ENCODE peak calls at places on chromosomes 5 and 9, in eight cellular contexts. One of them, this sample, is unnamed.

GRCh38 chr9:97563458-97564135 is 62.1 kb downstream of the TMOD1 start:
- DNase-seq in endothelial cell of umbilical vein: peak; percentile 84
- DNase-seq in adipocyte: no peak
- DNase-seq in stimulated activated CD8-positive, alpha-beta memory T cell treated with anti-CD3 and anti-CD28 coated beads, Interleukin-7, amount 100 ng/mL, for 48 hours: no peak
- DNase-seq in stimulated activated CD4-positive, alpha-beta T cell treated with anti-CD3 and anti-CD28 coated beads, Interleukin-12 subunit alpha, Interleukin-12 subunit beta, amount 100 ng/mL, for 4 hours: no peak
- DNase-seq in germinal center: no peak
- DNase-seq in transverse colon: no peak
- DNase-seq in H9: peak; percentile 12
- DNase-seq in this sample: no peak

GRCh38 chr9:107932601-107933000 is 443.0 kb upstream of the KLF4 start:
- DNase-seq in stimulated activated CD4-positive, alpha-beta T cell treated with anti-CD3 and anti-CD28 coated beads, Interleukin-12 subunit alpha, Interleukin-12 subunit beta, amount 100 ng/mL, for 4 hours: no peak
- DNase-seq in germinal center: no peak
- DNase-seq in adipocyte: peak; percentile 13
- DNase-seq in stimulated activated CD8-positive, alpha-beta memory T cell treated with anti-CD3 and anti-CD28 coated beads, Interleukin-7, amount 100 ng/mL, for 48 hours: no peak
- DNase-seq in endothelial cell of umbilical vein: no peak
- DNase-seq in H9: no peak
- DNase-seq in transverse colon: no peak
- DNase-seq in this sample: no peak

GRCh38 chr5:118243613-118244012 is 744.7 kb downstream of the DTWD2 start:
- DNase-seq in H9: no peak
- DNase-seq in adipocyte: no peak
- DNase-seq in stimulated activated CD8-positive, alpha-beta memory T cell treated with anti-CD3 and anti-CD28 coated beads, Interleukin-7, amount 100 ng/mL, for 48 hours: no peak
- DNase-seq in endothelial cell of umbilical vein: no peak
- DNase-seq in stimulated activated CD4-positive, alpha-beta T cell treated with anti-CD3 and anti-CD28 coated beads, Interleukin-12 subunit alpha, Interleukin-12 subunit beta, amount 100 ng/mL, for 4 hours: no peak
- DNase-seq in transverse colon: no peak
- DNase-seq in germinal center: no peak
- DNase-seq in this sample: no peak

GRCh38 chr9:76403352-76403751 is 9.1 kb upstream of the RFK start:
- DNase-seq in adipocyte: peak; percentile 92
- DNase-seq in germinal center: peak; percentile 49
- DNase-seq in endothelial cell of umbilical vein: peak; percentile 83
- DNase-seq in stimulated activated CD4-positive, alpha-beta T cell treated with anti-CD3 and anti-CD28 coated beads, Interleukin-12 subunit alpha, Interleukin-12 subunit beta, amount 100 ng/mL, for 4 hours: no peak
- DNase-seq in H9: no peak
- DNase-seq in transverse colon: no peak
- DNase-seq in stimulated activated CD8-positive, alpha-beta memory T cell treated with anti-CD3 and anti-CD28 coated beads, Interleukin-7, amount 100 ng/mL, for 48 hours: no peak
- DNase-seq in this sample: no peak

GRCh38 chr9:119284118-119284517 is 85.1 kb downstream of the BRINP1 start:
- DNase-seq in germinal center: no peak
- DNase-seq in stimulated activated CD8-positive, alpha-beta memory T cell treated with anti-CD3 and anti-CD28 coated beads, Interleukin-7, amount 100 ng/mL, for 48 hours: no peak
- DNase-seq in H9: peak; percentile 65
- DNase-seq in adipocyte: no peak
- DNase-seq in transverse colon: no peak
- DNase-seq in endothelial cell of umbilical vein: no peak
- DNase-seq in stimulated activated CD4-positive, alpha-beta T cell treated with anti-CD3 and anti-CD28 coated beads, Interleukin-12 subunit alpha, Interleukin-12 subunit beta, amount 100 ng/mL, for 4 hours: no peak
- DNase-seq in this sample: no peak

GRCh38 chr9:116795859-116796258 is 108.8 kb downstream of the TRIM32 start:
- DNase-seq in adipocyte: no peak
- DNase-seq in stimulated activated CD8-positive, alpha-beta memory T cell treated with anti-CD3 and anti-CD28 coated beads, Interleukin-7, amount 100 ng/mL, for 48 hours: no peak
- DNase-seq in germinal center: no peak
- DNase-seq in endothelial cell of umbilical vein: no peak
- DNase-seq in H9: no peak
- DNase-seq in transverse colon: no peak
- DNase-seq in stimulated activated CD4-positive, alpha-beta T cell treated with anti-CD3 and anti-CD28 coated beads, Interleukin-12 subunit alpha, Interleukin-12 subunit beta, amount 100 ng/mL, for 4 hours: no peak
- DNase-seq in this sample: no peak

GRCh38 chr5:169873642-169874041 is 106.7 kb downstream of the INSYN2B start:
- DNase-seq in germinal center: no peak
- DNase-seq in H9: no peak
- DNase-seq in transverse colon: no peak
- DNase-seq in endothelial cell of umbilical vein: no peak
- DNase-seq in adipocyte: no peak
- DNase-seq in stimulated activated CD8-positive, alpha-beta memory T cell treated with anti-CD3 and anti-CD28 coated beads, Interleukin-7, amount 100 ng/mL, for 48 hours: no peak
- DNase-seq in stimulated activated CD4-positive, alpha-beta T cell treated with anti-CD3 and anti-CD28 coated beads, Interleukin-12 subunit alpha, Interleukin-12 subunit beta, amount 100 ng/mL, for 4 hours: no peak
- DNase-seq in this sample: no peak

GRCh38 chr9:76900884-76901440 is 5.0 kb downstream of the PRUNE2 start:
- DNase-seq in stimulated activated CD4-positive, alpha-beta T cell treated with anti-CD3 and anti-CD28 coated beads, Interleukin-12 subunit alpha, Interleukin-12 subunit beta, amount 100 ng/mL, for 4 hours: no peak
- DNase-seq in adipocyte: no peak
- DNase-seq in stimulated activated CD8-positive, alpha-beta memory T cell treated with anti-CD3 and anti-CD28 coated beads, Interleukin-7, amount 100 ng/mL, for 48 hours: no peak
- DNase-seq in endothelial cell of umbilical vein: no peak
- DNase-seq in H9: no peak
- DNase-seq in germinal center: no peak
- DNase-seq in transverse colon: no peak
- DNase-seq in this sample: no peak

GRCh38 chr5:39464096-39464495 is 39.3 kb upstream of the DAB2 start:
- DNase-seq in germinal center: no peak
- DNase-seq in transverse colon: no peak
- DNase-seq in adipocyte: no peak
- DNase-seq in stimulated activated CD4-positive, alpha-beta T cell treated with anti-CD3 and anti-CD28 coated beads, Interleukin-12 subunit alpha, Interleukin-12 subunit beta, amount 100 ng/mL, for 4 hours: no peak
- DNase-seq in endothelial cell of umbilical vein: no peak
- DNase-seq in H9: no peak
- DNase-seq in stimulated activated CD8-positive, alpha-beta memory T cell treated with anti-CD3 and anti-CD28 coated beads, Interleukin-7, amount 100 ng/mL, for 48 hours: no peak
- DNase-seq in this sample: no peak

GRCh38 chr9:95581900-95582299 is 65.1 kb upstream of the PTCH1 start:
- DNase-seq in germinal center: no peak
- DNase-seq in stimulated activated CD8-positive, alpha-beta memory T cell treated with anti-CD3 and anti-CD28 coated beads, Interleukin-7, amount 100 ng/mL, for 48 hours: no peak
- DNase-seq in transverse colon: no peak
- DNase-seq in endothelial cell of umbilical vein: no peak
- DNase-seq in H9: no peak
- DNase-seq in stimulated activated CD4-positive, alpha-beta T cell treated with anti-CD3 and anti-CD28 coated beads, Interleukin-12 subunit alpha, Interleukin-12 subunit beta, amount 100 ng/mL, for 4 hours: no peak
- DNase-seq in adipocyte: no peak
- DNase-seq in this sample: no peak

GRCh38 chr5:169099801-169100734 is 200.9 kb downstream of the SLIT3 start:
- DNase-seq in adipocyte: no peak
- DNase-seq in stimulated activated CD8-positive, alpha-beta memory T cell treated with anti-CD3 and anti-CD28 coated beads, Interleukin-7, amount 100 ng/mL, for 48 hours: no peak
- DNase-seq in stimulated activated CD4-positive, alpha-beta T cell treated with anti-CD3 and anti-CD28 coated beads, Interleukin-12 subunit alpha, Interleukin-12 subunit beta, amount 100 ng/mL, for 4 hours: no peak
- DNase-seq in transverse colon: no peak
- DNase-seq in germinal center: no peak
- DNase-seq in endothelial cell of umbilical vein: no peak
- DNase-seq in H9: no peak
- DNase-seq in this sample: no peak

GRCh38 chr5:56565693-56566092 is 249.7 kb upstream of the MAP3K1 start:
- DNase-seq in stimulated activated CD4-positive, alpha-beta T cell treated with anti-CD3 and anti-CD28 coated beads, Interleukin-12 subunit alpha, Interleukin-12 subunit beta, amount 100 ng/mL, for 4 hours: no peak
- DNase-seq in H9: no peak
- DNase-seq in stimulated activated CD8-positive, alpha-beta memory T cell treated with anti-CD3 and anti-CD28 coated beads, Interleukin-7, amount 100 ng/mL, for 48 hours: no peak
- DNase-seq in adipocyte: no peak
- DNase-seq in endothelial cell of umbilical vein: no peak
- DNase-seq in germinal center: peak; percentile 18
- DNase-seq in transverse colon: no peak
- DNase-seq in this sample: no peak

GRCh38 chr5:82272957-82273356 is 5.2 kb downstream of the RPS23 start:
- DNase-seq in germinal center: no peak
- DNase-seq in adipocyte: no peak
- DNase-seq in transverse colon: no peak
- DNase-seq in H9: peak; percentile 65
- DNase-seq in endothelial cell of umbilical vein: no peak
- DNase-seq in stimulated activated CD4-positive, alpha-beta T cell treated with anti-CD3 and anti-CD28 coated beads, Interleukin-12 subunit alpha, Interleukin-12 subunit beta, amount 100 ng/mL, for 4 hours: peak; percentile 10
- DNase-seq in stimulated activated CD8-positive, alpha-beta memory T cell treated with anti-CD3 and anti-CD28 coated beads, Interleukin-7, amount 100 ng/mL, for 48 hours: no peak
- DNase-seq in this sample: no peak

GRCh38 chr9:35406183-35406959 is 83.5 kb upstream of the RUSC2 start:
- DNase-seq in transverse colon: peak; percentile 27
- DNase-seq in stimulated activated CD8-positive, alpha-beta memory T cell treated with anti-CD3 and anti-CD28 coated beads, Interleukin-7, amount 100 ng/mL, for 48 hours: peak; percentile 21
- DNase-seq in H9: peak; percentile 97
- DNase-seq in stimulated activated CD4-positive, alpha-beta T cell treated with anti-CD3 and anti-CD28 coated beads, Interleukin-12 subunit alpha, Interleukin-12 subunit beta, amount 100 ng/mL, for 4 hours: peak; percentile 28
- DNase-seq in germinal center: peak; percentile 26
- DNase-seq in endothelial cell of umbilical vein: no peak
- DNase-seq in adipocyte: peak; percentile 7
- DNase-seq in this sample: no peak

GRCh38 chr9:136942112-136942880 is 2.2 kb downstream of the FBXW5 start:
- DNase-seq in germinal center: no peak
- DNase-seq in endothelial cell of umbilical vein: no peak
- DNase-seq in stimulated activated CD4-positive, alpha-beta T cell treated with anti-CD3 and anti-CD28 coated beads, Interleukin-12 subunit alpha, Interleukin-12 subunit beta, amount 100 ng/mL, for 4 hours: no peak
- DNase-seq in stimulated activated CD8-positive, alpha-beta memory T cell treated with anti-CD3 and anti-CD28 coated beads, Interleukin-7, amount 100 ng/mL, for 48 hours: no peak
- DNase-seq in adipocyte: no peak
- DNase-seq in transverse colon: no peak
- DNase-seq in H9: no peak
- DNase-seq in this sample: no peak

GRCh38 chr9:121182976-121183375 is 18.7 kb downstream of the RAB14 start:
- DNase-seq in endothelial cell of umbilical vein: no peak
- DNase-seq in adipocyte: no peak
- DNase-seq in transverse colon: no peak
- DNase-seq in germinal center: no peak
- DNase-seq in stimulated activated CD8-positive, alpha-beta memory T cell treated with anti-CD3 and anti-CD28 coated beads, Interleukin-7, amount 100 ng/mL, for 48 hours: no peak
- DNase-seq in stimulated activated CD4-positive, alpha-beta T cell treated with anti-CD3 and anti-CD28 coated beads, Interleukin-12 subunit alpha, Interleukin-12 subunit beta, amount 100 ng/mL, for 4 hours: no peak
- DNase-seq in H9: no peak
- DNase-seq in this sample: no peak

GRCh38 chr5:81980598-81981260 is 8.9 kb downstream of the ATG10 start:
- DNase-seq in endothelial cell of umbilical vein: no peak
- DNase-seq in transverse colon: no peak
- DNase-seq in adipocyte: no peak
- DNase-seq in germinal center: no peak
- DNase-seq in H9: peak; percentile 43
- DNase-seq in stimulated activated CD4-positive, alpha-beta T cell treated with anti-CD3 and anti-CD28 coated beads, Interleukin-12 subunit alpha, Interleukin-12 subunit beta, amount 100 ng/mL, for 4 hours: no peak
- DNase-seq in stimulated activated CD8-positive, alpha-beta memory T cell treated with anti-CD3 and anti-CD28 coated beads, Interleukin-7, amount 100 ng/mL, for 48 hours: no peak
- DNase-seq in this sample: no peak

GRCh38 chr9:14075218-14075617 is 238.7 kb downstream of the NFIB start:
- DNase-seq in adipocyte: no peak
- DNase-seq in stimulated activated CD8-positive, alpha-beta memory T cell treated with anti-CD3 and anti-CD28 coated beads, Interleukin-7, amount 100 ng/mL, for 48 hours: no peak
- DNase-seq in transverse colon: no peak
- DNase-seq in H9: no peak
- DNase-seq in germinal center: no peak
- DNase-seq in endothelial cell of umbilical vein: no peak
- DNase-seq in stimulated activated CD4-positive, alpha-beta T cell treated with anti-CD3 and anti-CD28 coated beads, Interleukin-12 subunit alpha, Interleukin-12 subunit beta, amount 100 ng/mL, for 4 hours: no peak
- DNase-seq in this sample: no peak

GRCh38 chr9:113355197-113355596 is 5.9 kb downstream of the BSPRY start:
- DNase-seq in transverse colon: no peak
- DNase-seq in germinal center: no peak
- DNase-seq in stimulated activated CD4-positive, alpha-beta T cell treated with anti-CD3 and anti-CD28 coated beads, Interleukin-12 subunit alpha, Interleukin-12 subunit beta, amount 100 ng/mL, for 4 hours: no peak
- DNase-seq in endothelial cell of umbilical vein: no peak
- DNase-seq in H9: no peak
- DNase-seq in adipocyte: no peak
- DNase-seq in stimulated activated CD8-positive, alpha-beta memory T cell treated with anti-CD3 and anti-CD28 coated beads, Interleukin-7, amount 100 ng/mL, for 48 hours: no peak
- DNase-seq in this sample: no peak

GRCh38 chr9:137114220-137114612 is 317 bp downstream of the DPP7 start:
- DNase-seq in stimulated activated CD4-positive, alpha-beta T cell treated with anti-CD3 and anti-CD28 coated beads, Interleukin-12 subunit alpha, Interleukin-12 subunit beta, amount 100 ng/mL, for 4 hours: no peak
- DNase-seq in germinal center: no peak
- DNase-seq in transverse colon: no peak
- DNase-seq in stimulated activated CD8-positive, alpha-beta memory T cell treated with anti-CD3 and anti-CD28 coated beads, Interleukin-7, amount 100 ng/mL, for 48 hours: no peak
- DNase-seq in adipocyte: no peak
- DNase-seq in H9: no peak
- DNase-seq in endothelial cell of umbilical vein: peak; percentile 32
- DNase-seq in this sample: no peak

GRCh38 chr5:135015942-135016341 is 18.1 kb downstream of the PITX1 start:
- DNase-seq in H9: no peak
- DNase-seq in stimulated activated CD8-positive, alpha-beta memory T cell treated with anti-CD3 and anti-CD28 coated beads, Interleukin-7, amount 100 ng/mL, for 48 hours: no peak
- DNase-seq in transverse colon: no peak
- DNase-seq in adipocyte: no peak
- DNase-seq in germinal center: no peak
- DNase-seq in endothelial cell of umbilical vein: no peak
- DNase-seq in stimulated activated CD4-positive, alpha-beta T cell treated with anti-CD3 and anti-CD28 coated beads, Interleukin-12 subunit alpha, Interleukin-12 subunit beta, amount 100 ng/mL, for 4 hours: no peak
- DNase-seq in this sample: no peak

GRCh38 chr9:37363124-37363523 is 59.4 kb upstream of the GRHPR start:
- DNase-seq in stimulated activated CD8-positive, alpha-beta memory T cell treated with anti-CD3 and anti-CD28 coated beads, Interleukin-7, amount 100 ng/mL, for 48 hours: no peak
- DNase-seq in adipocyte: no peak
- DNase-seq in H9: no peak
- DNase-seq in transverse colon: no peak
- DNase-seq in endothelial cell of umbilical vein: no peak
- DNase-seq in stimulated activated CD4-positive, alpha-beta T cell treated with anti-CD3 and anti-CD28 coated beads, Interleukin-12 subunit alpha, Interleukin-12 subunit beta, amount 100 ng/mL, for 4 hours: no peak
- DNase-seq in germinal center: no peak
- DNase-seq in this sample: no peak

GRCh38 chr5:399296-400281 is 43.4 kb upstream of the EXOC3 start:
- DNase-seq in adipocyte: peak; percentile 99
- DNase-seq in H9: peak; percentile 85
- DNase-seq in stimulated activated CD8-positive, alpha-beta memory T cell treated with anti-CD3 and anti-CD28 coated beads, Interleukin-7, amount 100 ng/mL, for 48 hours: peak; percentile 57
- DNase-seq in transverse colon: peak; percentile 71
- DNase-seq in endothelial cell of umbilical vein: peak; percentile 96
- DNase-seq in stimulated activated CD4-positive, alpha-beta T cell treated with anti-CD3 and anti-CD28 coated beads, Interleukin-12 subunit alpha, Interleukin-12 subunit beta, amount 100 ng/mL, for 4 hours: peak; percentile 52
- DNase-seq in germinal center: peak; percentile 51
- DNase-seq in this sample: no peak

GRCh38 chr5:176438959-176439757 is 9.0 kb upstream of the FAF2 start:
- DNase-seq in adipocyte: no peak
- DNase-seq in transverse colon: no peak
- DNase-seq in stimulated activated CD8-positive, alpha-beta memory T cell treated with anti-CD3 and anti-CD28 coated beads, Interleukin-7, amount 100 ng/mL, for 48 hours: no peak
- DNase-seq in endothelial cell of umbilical vein: peak; percentile 49
- DNase-seq in stimulated activated CD4-positive, alpha-beta T cell treated with anti-CD3 and anti-CD28 coated beads, Interleukin-12 subunit alpha, Interleukin-12 subunit beta, amount 100 ng/mL, for 4 hours: no peak
- DNase-seq in germinal center: no peak
- DNase-seq in H9: no peak
- DNase-seq in this sample: no peak

GRCh38 chr9:136627703-136628102 is 35.0 kb upstream of the EGFL7 start:
- DNase-seq in stimulated activated CD4-positive, alpha-beta T cell treated with anti-CD3 and anti-CD28 coated beads, Interleukin-12 subunit alpha, Interleukin-12 subunit beta, amount 100 ng/mL, for 4 hours: no peak
- DNase-seq in germinal center: no peak
- DNase-seq in H9: no peak
- DNase-seq in adipocyte: no peak
- DNase-seq in endothelial cell of umbilical vein: no peak
- DNase-seq in transverse colon: no peak
- DNase-seq in stimulated activated CD8-positive, alpha-beta memory T cell treated with anti-CD3 and anti-CD28 coated beads, Interleukin-7, amount 100 ng/mL, for 48 hours: no peak
- DNase-seq in this sample: no peak

GRCh38 chr5:63697811-63698210 is 264.4 kb downstream of the HTR1A start:
- DNase-seq in germinal center: no peak
- DNase-seq in transverse colon: no peak
- DNase-seq in H9: no peak
- DNase-seq in adipocyte: no peak
- DNase-seq in stimulated activated CD8-positive, alpha-beta memory T cell treated with anti-CD3 and anti-CD28 coated beads, Interleukin-7, amount 100 ng/mL, for 48 hours: no peak
- DNase-seq in stimulated activated CD4-positive, alpha-beta T cell treated with anti-CD3 and anti-CD28 coated beads, Interleukin-12 subunit alpha, Interleukin-12 subunit beta, amount 100 ng/mL, for 4 hours: no peak
- DNase-seq in endothelial cell of umbilical vein: no peak
- DNase-seq in this sample: no peak

GRCh38 chr5:142641681-142642080 is 44.2 kb downstream of the FGF1 start:
- DNase-seq in adipocyte: peak; percentile 30
- DNase-seq in stimulated activated CD4-positive, alpha-beta T cell treated with anti-CD3 and anti-CD28 coated beads, Interleukin-12 subunit alpha, Interleukin-12 subunit beta, amount 100 ng/mL, for 4 hours: no peak
- DNase-seq in H9: no peak
- DNase-seq in stimulated activated CD8-positive, alpha-beta memory T cell treated with anti-CD3 and anti-CD28 coated beads, Interleukin-7, amount 100 ng/mL, for 48 hours: no peak
- DNase-seq in endothelial cell of umbilical vein: no peak
- DNase-seq in transverse colon: no peak
- DNase-seq in germinal center: no peak
- DNase-seq in this sample: no peak

GRCh38 chr5:109604758-109605157 is 85.0 kb upstream of the MAN2A1 start:
- DNase-seq in adipocyte: no peak
- DNase-seq in stimulated activated CD8-positive, alpha-beta memory T cell treated with anti-CD3 and anti-CD28 coated beads, Interleukin-7, amount 100 ng/mL, for 48 hours: no peak
- DNase-seq in H9: no peak
- DNase-seq in transverse colon: no peak
- DNase-seq in stimulated activated CD4-positive, alpha-beta T cell treated with anti-CD3 and anti-CD28 coated beads, Interleukin-12 subunit alpha, Interleukin-12 subunit beta, amount 100 ng/mL, for 4 hours: no peak
- DNase-seq in germinal center: no peak
- DNase-seq in endothelial cell of umbilical vein: no peak
- DNase-seq in this sample: no peak

GRCh38 chr5:110251366-110251765 is 475.1 kb downstream of the TMEM232 start:
- DNase-seq in transverse colon: no peak
- DNase-seq in endothelial cell of umbilical vein: no peak
- DNase-seq in stimulated activated CD8-positive, alpha-beta memory T cell treated with anti-CD3 and anti-CD28 coated beads, Interleukin-7, amount 100 ng/mL, for 48 hours: no peak
- DNase-seq in adipocyte: no peak
- DNase-seq in germinal center: no peak
- DNase-seq in H9: no peak
- DNase-seq in stimulated activated CD4-positive, alpha-beta T cell treated with anti-CD3 and anti-CD28 coated beads, Interleukin-12 subunit alpha, Interleukin-12 subunit beta, amount 100 ng/mL, for 4 hours: no peak
- DNase-seq in this sample: no peak

GRCh38 chr5:178389031-178389729 is 156.6 kb upstream of the PHYKPL start:
- DNase-seq in transverse colon: no peak
- DNase-seq in stimulated activated CD4-positive, alpha-beta T cell treated with anti-CD3 and anti-CD28 coated beads, Interleukin-12 subunit alpha, Interleukin-12 subunit beta, amount 100 ng/mL, for 4 hours: no peak
- DNase-seq in stimulated activated CD8-positive, alpha-beta memory T cell treated with anti-CD3 and anti-CD28 coated beads, Interleukin-7, amount 100 ng/mL, for 48 hours: no peak
- DNase-seq in adipocyte: no peak
- DNase-seq in H9: no peak
- DNase-seq in germinal center: no peak
- DNase-seq in endothelial cell of umbilical vein: no peak
- DNase-seq in this sample: no peak